ENCODE peak calls at places on chromosome 7, in seven cellular contexts. T, N, C, Y, U, J and G are unnamed samples.
A peak's percentile ranks its signal among the peaks of the same experiment; 100 is the strongest.

GRCh38 chr7:150451097-150451793 is 815 bp downstream of the GIMAP8 start:
- DNase-seq in C (no peak), U (no peak), J (no peak), Y (peak; percentile 63), T (no peak), N (no peak), G (peak; percentile 88)

GRCh38 chr7:149662591-149663095 is 110.7 kb downstream of the ZNF467 start:
- DNase-seq in J (peak; percentile 74), C (peak; percentile 33), U (peak; percentile 72), T (peak; percentile 77), Y (peak; percentile 43), N (peak; percentile 43), G (peak; percentile 80)

GRCh38 chr7:81447351-81447952 is 322.4 kb downstream of the HGF start:
- DNase-seq in Y (no peak), T (no peak), N (peak; percentile 75), U (no peak), C (peak; percentile 21), J (peak; percentile 11), G (peak; percentile 11)

GRCh38 chr7:68688416-68689086 is 909.7 kb upstream of the AUTS2 start:
- DNase-seq in J (no peak), U (no peak), T (no peak), Y (no peak), C (no peak), N (no peak), G (no peak)

GRCh38 chr7:50531928-50532327 is 33.3 kb downstream of the DDC start:
- DNase-seq in J (no peak), Y (no peak), N (no peak), U (no peak), C (no peak), T (no peak), G (no peak)

GRCh38 chr7:77352688-77353406 is 63.3 kb downstream of the GSAP start:
- DNase-seq in C (no peak), N (no peak), J (no peak), U (no peak), T (no peak), Y (no peak), G (peak; percentile 52)

GRCh38 chr7:50211306-50212015 is 93.1 kb upstream of the IKZF1 start:
- DNase-seq in U (no peak), C (no peak), J (no peak), Y (no peak), N (no peak), T (no peak), G (no peak)

GRCh38 chr7:128755816-128756476 is 16.8 kb downstream of the CALU start:
- DNase-seq in C (no peak), U (no peak), J (no peak), T (no peak), N (no peak), Y (no peak), G (no peak)

GRCh38 chr7:96250776-96251361 is 71.0 kb downstream of the SLC25A13 start:
- DNase-seq in U (no peak), T (no peak), Y (no peak), J (no peak), C (no peak), N (no peak), G (no peak)

GRCh38 chr7:27697861-27698430 is 35.3 kb upstream of the HIBADH start:
- DNase-seq in N (no peak), C (no peak), J (peak; percentile 17), Y (peak; percentile 10), T (peak; percentile 71), U (peak; percentile 64), G (peak; percentile 52)

GRCh38 chr7:3437467-3437866 is 136.4 kb downstream of the SDK1 start:
- DNase-seq in Y (no peak), C (no peak), N (no peak), U (no peak), J (no peak), T (no peak), G (no peak)
- H3K4me3 ChIP-seq in Y (no peak overlapping the region), C (peak overlapping the region; percentile 17), N (peak overlapping the region; percentile 55), U (no peak overlapping the region), J (no peak overlapping the region), T (no peak overlapping the region), G (no peak overlapping the region)

DNA sequence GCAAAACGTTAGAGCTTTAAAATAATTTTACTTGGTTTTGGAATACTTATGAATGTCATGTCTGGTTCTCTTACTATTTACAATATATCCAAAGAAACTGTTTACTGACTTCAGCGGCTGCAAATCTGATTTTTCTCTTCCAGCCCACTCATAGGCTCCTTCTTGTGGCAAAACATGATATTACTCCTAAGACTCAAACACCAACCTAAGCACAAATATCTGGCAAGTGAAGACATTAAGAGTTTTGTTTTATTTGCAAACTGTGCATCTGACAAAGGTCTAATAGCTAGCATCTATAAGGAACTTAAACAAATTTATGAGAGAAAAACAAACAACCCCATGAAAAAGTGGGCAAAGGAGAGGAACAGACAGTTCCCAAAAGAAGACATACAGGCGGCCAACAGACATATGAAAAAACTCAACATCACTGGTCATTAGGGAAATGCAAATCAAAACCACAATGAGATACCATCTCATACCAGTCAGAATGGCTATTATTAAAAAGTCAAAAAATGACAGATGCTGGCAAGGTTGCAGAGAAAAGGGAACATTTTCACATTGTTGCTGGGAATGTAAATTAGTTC is 20.3 kb upstream of the GJC3 start:
- DNase-seq in J (no peak), U (peak; percentile 23), T (no peak), Y (no peak), C (no peak), N (no peak), G (peak; percentile 28)
- TF ChIP-seq CTCF in J (no peak), U (peak; percentile 72), T (peak; percentile 41), Y (peak; percentile 34), C (peak; percentile 25), N (peak; percentile 26), G (peak; percentile 30)

GRCh38 chr7:36308031-36308430 is 81.6 kb upstream of the ANLN start:
- DNase-seq in Y (no peak), C (no peak), N (no peak), U (no peak), J (no peak), T (no peak), G (no peak)

GRCh38 chr7:36311539-36311938 is 78.1 kb upstream of the ANLN start:
- DNase-seq in C (no peak), N (no peak), Y (no peak), U (no peak), J (no peak), T (no peak), G (no peak)

GRCh38 chr7:36310897-36311296 is 78.8 kb upstream of the ANLN start:
- DNase-seq in J (no peak), Y (no peak), C (no peak), U (no peak), N (no peak), T (no peak), G (no peak)

GRCh38 chr7:36309716-36310115 is 79.9 kb upstream of the ANLN start:
- DNase-seq in N (no peak), T (no peak), C (no peak), J (no peak), U (no peak), Y (no peak), G (no peak)

DNA sequence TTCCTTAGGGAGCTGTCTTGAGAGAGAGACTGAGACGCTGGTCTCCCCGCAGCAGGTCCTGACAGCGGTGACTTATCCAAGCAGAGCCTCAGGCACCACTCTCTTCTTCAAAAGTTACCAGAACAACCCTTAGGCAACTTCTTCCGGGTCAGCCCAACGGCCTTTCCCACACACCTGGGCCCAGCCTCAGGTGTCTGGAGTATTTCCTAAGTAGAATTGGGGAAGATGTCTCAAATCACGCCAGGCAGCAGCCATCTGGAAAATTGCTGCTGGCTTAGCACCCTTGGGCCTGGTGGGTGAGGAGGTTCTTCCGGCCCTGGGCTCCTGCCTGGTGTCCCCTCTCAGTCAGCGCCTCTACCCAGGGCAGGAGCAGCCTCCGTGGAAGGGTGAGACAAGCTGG is 80.4 kb upstream of the ANLN start:
- DNase-seq in J (no peak), N (no peak), U (no peak), T (no peak), C (no peak), Y (no peak), G (no peak)
- H3K4me3 ChIP-seq in J (no peak overlapping the region), N (no peak overlapping the region), U (no peak overlapping the region), T (no peak overlapping the region), C (no peak overlapping the region), Y (no peak overlapping the region), G (no peak overlapping the region)

DNA sequence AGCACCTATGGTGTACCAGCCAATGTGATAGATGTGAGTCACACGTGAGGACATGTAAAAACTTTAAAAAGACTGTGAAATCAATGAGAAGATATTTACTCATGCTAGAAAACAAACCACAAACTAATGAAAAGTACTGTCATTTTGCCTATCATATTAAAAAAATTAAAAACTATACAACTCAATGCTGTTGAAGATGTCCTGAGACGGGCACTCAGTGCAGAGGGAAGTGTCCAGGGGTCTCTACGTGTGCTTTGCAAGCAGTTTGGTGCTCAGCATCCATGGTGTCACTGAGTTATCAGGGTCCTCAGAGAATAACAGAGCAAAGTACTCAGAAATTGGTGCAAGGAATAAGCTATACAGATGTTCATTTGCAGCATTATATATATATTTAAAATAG is 162.3 kb downstream of the HECW1 start:
- DNase-seq in C (no peak), N (no peak), J (no peak), T (no peak), U (no peak), Y (no peak), G (no peak)
- TF ChIP-seq CTCF in C (no peak), N (no peak), J (no peak), T (no peak), U (no peak), Y (no peak), G (no peak)